ENCODE peak calls at places on chromosomes 6 and 20, in ten cellular contexts. V is fibroblast of the aortic adventitia; C is ACHN; Y is stimulated activated CD4-positive, alpha-beta T cell treated with anti-CD3 and anti-CD28 coated beads, Interleukin-4, amount 100 ng/mL, for 1 hour; B is AG10803; G is anterior cingulate cortex; U is left ventricle myocardium superior; I is NCI-H774; W is heart left ventricle; M is epithelial cell of esophagus. N is an unnamed sample.

GRCh38 chr6:107965746-107966145 is 7.7 kb upstream of the SEC63 start:
- DNase-seq in C (no peak), M (peak; percentile 97), I (no peak), W (no peak), G (no peak), Y (no peak), V (peak; percentile 37), B (peak; percentile 69), U (no peak), N (no peak)

GRCh38 chr6:123745877-123746276 is 57.8 kb upstream of the NKAIN2 start:
- DNase-seq in B (peak; percentile 11), W (no peak), I (no peak), G (no peak), U (no peak), V (peak; percentile 40), Y (no peak), M (peak; percentile 80), C (peak; percentile 17), N (no peak)

GRCh38 chr6:100344321-100344720 is 120.4 kb downstream of the SIM1 start:
- DNase-seq in W (no peak), V (peak; percentile 9), C (no peak), I (no peak), Y (no peak), U (no peak), M (no peak), G (no peak), B (no peak), N (no peak)

GRCh38 chr20:37137547-37137946 is 41.6 kb upstream of the RPN2 start:
- DNase-seq in V (no peak), U (no peak), B (no peak), W (no peak), C (no peak), G (no peak), Y (no peak), I (no peak), M (no peak), N (no peak)

GRCh38 chr6:158285321-158285960 is 26.8 kb upstream of the TULP4 start:
- DNase-seq in U (no peak), Y (no peak), M (peak; percentile 16), V (peak; percentile 43), W (no peak), G (no peak), I (no peak), C (no peak), B (peak; percentile 39), N (no peak)

GRCh38 chr20:9617940-9618339 is 103.5 kb downstream of the LAMP5 start:
- DNase-seq in W (no peak), C (peak; percentile 43), U (no peak), I (peak; percentile 70), V (peak; percentile 27), M (peak; percentile 78), B (peak; percentile 3), G (no peak), Y (no peak), N (peak; percentile 10)

GRCh38 chr6:105797313-105797970 is 288.7 kb upstream of the PRDM1 start:
- DNase-seq in Y (no peak), V (no peak), U (no peak), G (no peak), M (peak; percentile 62), C (no peak), W (no peak), I (no peak), B (no peak), N (no peak)

GRCh38 chr6:124490123-124490522 is 472.1 kb upstream of the RNF217 start:
- DNase-seq in B (no peak), W (no peak), Y (no peak), I (no peak), M (peak; percentile 7), V (no peak), U (no peak), C (no peak), G (no peak), N (no peak)

GRCh38 chr20:38805502-38805957 is at the start of gene PPP1R16B:
- DNase-seq in G (peak; percentile 52), M (no peak), W (peak; percentile 76), V (no peak), C (no peak), U (peak; percentile 75), Y (peak; percentile 82), I (no peak), B (no peak), N (peak; percentile 15)